ENCODE peak calls at places on chromosomes 11 and 22, in seven cellular contexts. N, U, J, P, D, L and H are unnamed samples.

GRCh38 chr11:69205929-69206612 is 50.3 kb downstream of the SMIM38 start:
- DNase-seq in D (no peak), U (no peak), N (no peak), J (no peak), L (no peak), P (no peak), H (no peak)

GRCh38 chr11:3803726-3804510 is 4.4 kb upstream of the PGAP2 start:
- DNase-seq in N (no peak), U (no peak), D (no peak), L (no peak), P (no peak), J (no peak), H (no peak)

GRCh38 chr22:29994027-29994715 is 86.1 kb upstream of the HORMAD2 start:
- DNase-seq in U (no peak), P (no peak), J (peak; percentile 35), L (peak; percentile 62), N (peak; percentile 14), D (no peak), H (no peak)

GRCh38 chr11:10500757-10501684 is 40.0 kb downstream of the RNF141 start:
- DNase-seq in D (no peak), U (no peak), L (no peak), N (peak; percentile 11), P (no peak), J (no peak), H (no peak)

GRCh38 chr11:82365351-82365750 is 368.3 kb downstream of the FAM181B start:
- DNase-seq in D (no peak), L (no peak), U (no peak), P (no peak), J (no peak), N (no peak), H (no peak)

GRCh38 chr11:111719379-111719778 is 46.8 kb downstream of the PPP2R1B start:
- DNase-seq in U (no peak), N (no peak), D (no peak), P (no peak), J (no peak), L (no peak), H (no peak)

GRCh38 chr11:57072640-57073039 is 83.9 kb downstream of the OR5AK2 start:
- DNase-seq in D (no peak), P (no peak), U (no peak), L (no peak), N (no peak), J (no peak), H (peak; percentile 2)

GRCh38 chr11:117700551-117700950 is 96.5 kb downstream of the DSCAML1 start:
- DNase-seq in D (no peak), J (no peak), L (no peak), N (no peak), P (no peak), U (no peak), H (no peak)

GRCh38 chr22:27575348-27575747 is 226.2 kb downstream of the MN1 start:
- DNase-seq in N (no peak), U (no peak), D (no peak), L (no peak), J (no peak), P (no peak), H (no peak)

GRCh38 chr11:128690746-128691091 is 3.2 kb upstream of the FLI1 start:
- DNase-seq in P (no peak), L (no peak), D (no peak), J (peak; percentile 28), N (no peak), U (no peak), H (no peak)

GRCh38 chr22:42915980-42916765 is 59.1 kb upstream of the ARFGAP3 start:
- DNase-seq in N (no peak), P (no peak), L (peak; percentile 63), U (no peak), J (no peak), D (no peak), H (no peak)

GRCh38 chr11:27012254-27012921 is 18.5 kb downstream of the FIBIN start:
- DNase-seq in L (no peak), J (no peak), P (no peak), U (no peak), N (peak; percentile 19), D (no peak), H (no peak)

GRCh38 chr11:122664188-122664587 is 8.7 kb downstream of the UBASH3B start:
- DNase-seq in D (no peak), N (no peak), J (no peak), L (no peak), P (no peak), U (no peak), H (no peak)

GRCh38 chr11:70397336-70397982 is 870 bp upstream of the CTTN start:
- DNase-seq in L (peak; percentile 43), N (peak; percentile 57), U (no peak), P (no peak), D (no peak), J (no peak), H (peak; percentile 13)

GRCh38 chr11:57903441-57904123 is 120.1 kb upstream of the OR9Q1 start:
- DNase-seq in D (no peak), J (peak; percentile 76), U (no peak), N (no peak), L (no peak), P (peak; percentile 58), H (peak; percentile 74)

GRCh38 chr22:33314316-33314715 is 256.1 kb upstream of the SYN3 start:
- DNase-seq in J (no peak), D (no peak), P (no peak), U (no peak), L (no peak), N (no peak), H (no peak)

GRCh38 chr11:69343401-69344321 is 49.7 kb downstream of the MYEOV start:
- DNase-seq in D (no peak), J (no peak), U (no peak), N (no peak), L (no peak), P (no peak), H (no peak)

GRCh38 chr11:108887436-108888238 is 222.8 kb downstream of the DDX10 start:
- DNase-seq in N (no peak), P (no peak), U (no peak), J (no peak), D (no peak), L (no peak), H (no peak)

GRCh38 chr11:97092823-97093222 is 703.0 kb downstream of the JRKL start:
- DNase-seq in L (no peak), D (no peak), N (no peak), P (no peak), J (no peak), U (no peak), H (no peak)

GRCh38 chr22:22903355-22903777 is 15.8 kb downstream of the IGLL5 start:
- DNase-seq in D (no peak), N (no peak), J (no peak), L (no peak), P (peak; percentile 59), U (no peak), H (no peak)

DNA sequence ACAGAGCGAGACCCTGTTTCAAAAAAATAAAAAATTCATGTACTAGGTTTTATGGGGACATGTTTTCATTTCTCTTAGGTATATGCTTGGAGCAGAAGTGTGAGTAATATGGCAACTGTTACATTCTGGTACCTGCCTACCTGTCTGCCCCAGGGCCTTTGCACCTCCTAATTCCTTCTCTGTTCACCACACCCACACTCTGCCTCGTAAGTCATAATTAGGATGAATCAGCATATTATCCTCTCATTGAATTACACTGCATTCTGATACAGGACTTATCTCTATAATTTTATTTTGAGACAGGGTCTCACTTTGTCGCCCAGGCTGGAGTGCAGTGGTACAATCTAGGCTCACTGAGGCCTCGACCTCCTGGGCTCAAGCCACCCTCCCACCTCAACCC is 3.1 kb upstream of the RAPSN start:
- DNase-seq in D (no peak), L (no peak), U (no peak), J (no peak), P (no peak), N (no peak), H (no peak)
- TF ChIP-seq JUND in D (no peak), L (no peak), U (no peak), J (no peak), P (no peak), N (no peak), H (no peak)

DNA sequence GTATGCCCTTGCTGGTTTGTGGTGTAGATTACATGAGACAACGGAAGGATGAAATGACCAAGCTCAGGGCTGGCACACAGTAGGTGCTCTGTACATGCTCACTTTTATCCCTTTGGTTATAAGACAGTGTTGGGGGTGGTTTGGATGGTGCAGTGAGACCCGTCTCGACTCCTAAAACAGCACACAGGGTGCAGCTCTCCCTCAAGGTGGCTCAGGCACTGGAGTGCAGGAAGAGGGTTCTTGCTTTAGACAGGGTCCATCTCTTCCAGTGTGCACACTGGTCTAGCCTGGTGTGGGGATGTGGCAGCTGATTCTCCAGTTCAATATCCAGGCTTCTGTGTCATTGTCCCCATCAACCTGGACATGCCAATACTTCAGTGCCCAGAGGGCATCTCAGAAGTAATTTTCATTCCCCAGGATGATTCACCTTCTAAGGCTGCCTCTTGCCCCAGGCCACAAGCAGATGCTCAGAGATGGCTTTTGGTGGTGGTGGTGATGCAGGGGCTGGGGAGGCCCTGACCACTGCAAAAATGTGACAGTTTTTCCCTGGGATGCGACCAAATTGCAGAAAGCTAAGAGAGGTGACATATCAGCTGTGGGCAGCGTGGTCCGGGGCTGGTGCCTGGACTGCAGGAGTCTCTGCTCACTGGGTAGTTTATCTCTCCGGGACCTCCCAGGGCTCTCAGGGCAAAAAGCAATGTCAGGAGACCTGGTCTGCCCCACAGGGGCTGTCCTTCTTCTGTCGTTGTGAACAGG is 39.9 kb upstream of the ACCSL start:
- DNase-seq in P (no peak), N (no peak), J (peak; percentile 26), L (no peak), U (no peak), D (no peak), H (no peak)
- TF ChIP-seq JUND in P (no peak), N (no peak), J (no peak), L (no peak), U (no peak), D (no peak), H (no peak)

GRCh38 chr11:84236436-84236835 is 950.3 kb upstream of the CCDC90B start:
- DNase-seq in N (peak; percentile 3), P (no peak), L (no peak), D (no peak), J (no peak), U (no peak), H (no peak)

GRCh38 chr11:84232511-84232910 is 946.3 kb upstream of the CCDC90B start:
- DNase-seq in P (no peak), D (no peak), J (no peak), N (no peak), L (no peak), U (no peak), H (no peak)

GRCh38 chr11:84234011-84234410 is 947.8 kb upstream of the CCDC90B start:
- DNase-seq in D (no peak), P (no peak), J (no peak), L (no peak), U (no peak), N (no peak), H (no peak)

GRCh38 chr11:84234462-84235202 is 948.5 kb upstream of the CCDC90B start:
- DNase-seq in L (no peak), D (no peak), U (no peak), N (no peak), J (no peak), P (no peak), H (no peak)
- TF ChIP-seq JUND in L (no peak), D (no peak), U (no peak), N (no peak), J (no peak), P (no peak), H (no peak)

DNA sequence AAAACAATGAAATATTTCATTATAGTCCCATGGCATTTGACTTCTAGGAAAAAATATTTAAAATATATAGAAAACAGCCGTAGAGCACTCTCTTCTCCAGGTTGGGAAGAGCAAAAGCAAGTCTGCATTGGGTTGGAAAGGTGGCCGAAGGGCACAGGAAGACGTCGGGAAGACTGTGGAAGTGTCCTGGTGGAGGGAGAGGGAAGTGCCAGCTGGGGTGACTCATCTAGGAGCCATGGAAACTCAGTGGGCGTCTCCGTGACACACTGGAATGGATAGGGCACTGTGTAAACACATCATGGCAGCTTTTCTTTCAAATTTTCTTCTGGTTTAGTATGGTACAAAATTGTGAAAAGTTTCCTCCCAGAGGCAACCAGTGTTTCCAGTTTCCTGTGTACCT is 12.7 kb downstream of the GTPBP1 start:
- DNase-seq in L (peak; percentile 47), P (no peak), J (peak; percentile 68), D (no peak), N (peak; percentile 45), U (no peak), H (peak; percentile 70)
- TF ChIP-seq JUND in L (no peak), P (no peak), J (no peak), D (no peak), N (peak; percentile 17), U (peak; percentile 92), H (peak; percentile 78)